ENCODE peak calls at places on chromosomes 12 and 14, in eight cellular contexts. X is activated CD4-positive, alpha-beta T cell treated with anti-CD3 and anti-CD28 coated beads, Interleukin-2, amount 50 U/mL, for 1 hour; E is fibroblast of lung; I is activated naive CD8-positive, alpha-beta T cell treated with anti-CD3 and anti-CD28 coated beads, Interleukin-2, amount 50 U/mL, for 24 hours; T is OCI-LY7; U is colonic mucosa; A is stimulated activated CD4-positive, alpha-beta T cell treated with anti-CD3 and anti-CD28 coated beads, Interleukin-4, amount 100 ng/mL, for 24 hours; S is GM13977. O is an unnamed sample.

GRCh38 chr12:129393357-129393937 is 510.4 kb downstream of the TMEM132D start:
- DNase-seq in S (no peak), I (no peak), E (no peak), T (no peak), X (no peak), U (no peak), A (no peak), O (no peak)

GRCh38 chr12:110314308-110314707 is 33.3 kb downstream of the ATP2A2 start:
- DNase-seq in S (peak), X (no peak), I (no peak), T (no peak), E (peak), A (no peak), U (no peak), O (no peak)

GRCh38 chr12:24778486-24779304 is 170.2 kb downstream of the BCAT1 start:
- DNase-seq in T (peak), X (no peak), U (no peak), A (no peak), E (peak), I (no peak), S (peak), O (peak)

GRCh38 chr14:37253905-37254304 is 56.2 kb downstream of the MIPOL1 start:
- DNase-seq in S (no peak), E (peak), A (no peak), U (no peak), X (no peak), T (no peak), I (no peak), O (no peak)

GRCh38 chr12:1947081-1947480 is 28.6 kb upstream of the CACNA2D4 start:
- DNase-seq in S (no peak), X (no peak), E (no peak), U (no peak), A (no peak), I (no peak), T (no peak), O (no peak)

GRCh38 chr12:60834372-60834771 is 1238.5 kb downstream of the SLC16A7 start:
- DNase-seq in S (no peak), E (no peak), X (no peak), A (no peak), U (no peak), I (no peak), T (no peak), O (no peak)

GRCh38 chr12:65822732-65823480 is 1.4 kb upstream of the HMGA2 start:
- DNase-seq in X (no peak), S (peak), T (no peak), U (peak), E (peak), A (no peak), I (no peak), O (no peak)

GRCh38 chr12:71756054-71756675 is 1.5 kb downstream of the RAB21 start:
- DNase-seq in S (no peak), T (no peak), U (no peak), A (no peak), E (no peak), I (no peak), X (no peak), O (no peak)

GRCh38 chr12:108811411-108812185 is 45.8 kb downstream of the SSH1 start:
- DNase-seq in E (no peak), T (no peak), U (no peak), I (no peak), S (no peak), X (no peak), A (no peak), O (no peak)

GRCh38 chr12:106174876-106175275 is 36.1 kb upstream of the NUAK1 start:
- DNase-seq in U (no peak), A (no peak), T (no peak), S (no peak), X (no peak), E (no peak), I (no peak), O (no peak)

GRCh38 chr14:66495214-66496098 is 9.3 kb downstream of the CCDC196 start:
- DNase-seq in X (peak), S (peak), A (peak), E (peak), I (peak), T (peak), U (peak), O (peak)

GRCh38 chr14:103762011-103762410 is 46.4 kb downstream of the ZFYVE21 start:
- DNase-seq in U (no peak), E (no peak), S (no peak), I (no peak), T (no peak), X (no peak), A (no peak), O (no peak)

GRCh38 chr14:22482782-22483553 is 106.1 kb downstream of the DAD1 start:
- DNase-seq in A (no peak), I (no peak), E (no peak), T (no peak), S (no peak), X (no peak), U (no peak), O (no peak)

GRCh38 chr12:53452159-53453077 is 516 bp downstream of the PCBP2 start:
- DNase-seq in S (peak), X (peak), A (peak), I (peak), U (peak), T (peak), E (peak), O (peak)

GRCh38 chr12:14239350-14239934 is 126.0 kb upstream of the ATF7IP start:
- DNase-seq in I (peak), X (no peak), S (peak), E (peak), T (peak), A (peak), U (peak), O (peak)

GRCh38 chr12:19451196-19451595 is 11.9 kb downstream of the AEBP2 start:
- DNase-seq in E (peak), A (no peak), U (no peak), S (no peak), T (no peak), X (no peak), I (no peak), O (no peak)

GRCh38 chr12:67634167-67634793 is 14.3 kb upstream of the DYRK2 start:
- DNase-seq in T (no peak), E (no peak), X (no peak), U (no peak), I (no peak), S (no peak), A (no peak), O (no peak)

GRCh38 chr14:68978550-68978911 is 571 bp downstream of the ACTN1 start:
- DNase-seq in I (peak), E (peak), U (peak), T (no peak), A (peak), X (peak), S (peak), O (no peak)

GRCh38 chr12:120725659-120726509 is at the start of gene ACADS:
- DNase-seq in I (peak), U (peak), S (peak), A (peak), E (peak), T (peak), X (peak), O (peak)

GRCh38 chr12:4858385-4858784 is 51.3 kb upstream of the KCNA1 start:
- DNase-seq in A (no peak), U (no peak), E (no peak), I (no peak), X (no peak), S (peak), T (peak), O (no peak)

GRCh38 chr12:112916270-112916669 is 9.5 kb downstream of the OAS1 start:
- DNase-seq in U (peak), A (no peak), X (no peak), S (no peak), T (no peak), E (peak), I (no peak), O (no peak)

GRCh38 chr14:75989134-75989533 is 3.6 kb downstream of the IFT43 start:
- DNase-seq in I (no peak), T (no peak), S (no peak), X (no peak), U (no peak), E (peak), A (no peak), O (no peak)

GRCh38 chr12:14836336-14837210 is 6.8 kb downstream of the ART4 start:
- DNase-seq in S (no peak), U (no peak), A (no peak), T (no peak), I (no peak), E (peak), X (no peak), O (no peak)

GRCh38 chr12:49503674-49504180 is 35.1 kb upstream of the KCNH3 start:
- DNase-seq in X (no peak), U (peak), S (no peak), A (no peak), E (peak), I (no peak), T (no peak), O (no peak)

GRCh38 chr14:92926180-92926845 is 3.4 kb downstream of the CHGA start:
- DNase-seq in S (no peak), U (no peak), X (no peak), I (no peak), E (no peak), T (no peak), A (no peak), O (no peak)

GRCh38 chr12:3313655-3314305 is 177.2 kb upstream of the PRMT8 start:
- DNase-seq in T (peak), A (peak), E (no peak), I (peak), U (no peak), S (peak), X (no peak), O (peak)

O was measured in MM.1S.